ENCODE peak calls at places on chromosomes 5 and 9, in four cellular contexts. One of them, this sample, is unnamed.

GRCh38 chr9:120888626-120889025 is 11.6 kb upstream of the PHF19 start:
- DNase-seq in psoas muscle: no peak
- DNase-seq in iris pigment epithelial cell: no peak
- DNase-seq in GM10248: no peak
- DNase-seq in this sample: no peak

GRCh38 chr5:133944263-133945230 is 23.9 kb downstream of the C5orf15 start:
- DNase-seq in psoas muscle: no peak
- DNase-seq in iris pigment epithelial cell: peak
- DNase-seq in GM10248: peak
- DNase-seq in this sample: peak

GRCh38 chr5:173618927-173619519 is 2.6 kb upstream of the BOD1 start:
- DNase-seq in psoas muscle: no peak
- DNase-seq in iris pigment epithelial cell: peak
- DNase-seq in GM10248: peak
- DNase-seq in this sample: peak

GRCh38 chr9:99393993-99394392 is 171.9 kb downstream of the SEC61B start:
- DNase-seq in psoas muscle: no peak
- DNase-seq in iris pigment epithelial cell: no peak
- DNase-seq in GM10248: no peak
- DNase-seq in this sample: no peak

GRCh38 chr5:150317048-150318003 is 14.6 kb upstream of the ARSI start:
- DNase-seq in psoas muscle: peak
- DNase-seq in iris pigment epithelial cell: peak
- DNase-seq in GM10248: no peak
- DNase-seq in this sample: no peak

GRCh38 chr5:61969347-61969746 is 336.7 kb upstream of the KIF2A start:
- DNase-seq in psoas muscle: no peak
- DNase-seq in iris pigment epithelial cell: no peak
- DNase-seq in GM10248: no peak
- DNase-seq in this sample: no peak

GRCh38 chr9:133137451-133138231 is 16.6 kb upstream of the RALGDS start:
- DNase-seq in psoas muscle: peak
- DNase-seq in iris pigment epithelial cell: no peak
- DNase-seq in GM10248: no peak
- DNase-seq in this sample: no peak

GRCh38 chr5:58886315-58887207 is 303.7 kb downstream of the RAB3C start:
- DNase-seq in psoas muscle: peak
- DNase-seq in iris pigment epithelial cell: peak
- DNase-seq in GM10248: peak
- DNase-seq in this sample: peak

GRCh38 chr5:32096891-32097592 is 77.1 kb downstream of the GOLPH3 start:
- DNase-seq in psoas muscle: no peak
- DNase-seq in iris pigment epithelial cell: no peak
- DNase-seq in GM10248: no peak
- DNase-seq in this sample: no peak

GRCh38 chr5:96427823-96428222 is 5.2 kb downstream of the PCSK1 start:
- DNase-seq in psoas muscle: no peak
- DNase-seq in iris pigment epithelial cell: peak
- DNase-seq in GM10248: no peak
- DNase-seq in this sample: no peak

GRCh38 chr5:134086943-134087305 is 27.6 kb upstream of the TCF7 start:
- DNase-seq in psoas muscle: no peak
- DNase-seq in iris pigment epithelial cell: no peak
- DNase-seq in GM10248: no peak
- DNase-seq in this sample: no peak

GRCh38 chr9:123344273-123345096 is 11.5 kb upstream of the CRB2 start:
- DNase-seq in psoas muscle: no peak
- DNase-seq in iris pigment epithelial cell: no peak
- DNase-seq in GM10248: no peak
- DNase-seq in this sample: no peak

GRCh38 chr5:31596354-31596753 is 42.6 kb upstream of the PDZD2 start:
- DNase-seq in psoas muscle: no peak
- DNase-seq in iris pigment epithelial cell: no peak
- DNase-seq in GM10248: no peak
- DNase-seq in this sample: no peak

GRCh38 chr5:7396169-7397004 is 449 bp downstream of the ADCY2 start:
- DNase-seq in psoas muscle: no peak
- DNase-seq in iris pigment epithelial cell: peak
- DNase-seq in GM10248: no peak
- DNase-seq in this sample: peak

GRCh38 chr5:14628346-14628745 is 36.2 kb upstream of the OTULIN start:
- DNase-seq in psoas muscle: peak
- DNase-seq in iris pigment epithelial cell: peak
- DNase-seq in GM10248: peak
- DNase-seq in this sample: peak

GRCh38 chr5:154646841-154647759 is 108.1 kb upstream of the LARP1 start:
- DNase-seq in psoas muscle: peak
- DNase-seq in iris pigment epithelial cell: peak
- DNase-seq in GM10248: peak
- DNase-seq in this sample: no peak

GRCh38 chr5:31585519-31586270 is 53.2 kb upstream of the PDZD2 start:
- DNase-seq in psoas muscle: no peak
- DNase-seq in iris pigment epithelial cell: peak
- DNase-seq in GM10248: no peak
- DNase-seq in this sample: no peak

GRCh38 chr5:171201285-171201684 is 107.8 kb upstream of the TLX3 start:
- DNase-seq in psoas muscle: no peak
- DNase-seq in iris pigment epithelial cell: no peak
- DNase-seq in GM10248: no peak
- DNase-seq in this sample: no peak

GRCh38 chr5:144187699-144188294 is 17.1 kb downstream of the KCTD16 start:
- DNase-seq in psoas muscle: peak
- DNase-seq in iris pigment epithelial cell: peak
- DNase-seq in GM10248: peak
- DNase-seq in this sample: peak

GRCh38 chr9:90442738-90443137 is 199.9 kb downstream of the DIRAS2 start:
- DNase-seq in psoas muscle: no peak
- DNase-seq in iris pigment epithelial cell: no peak
- DNase-seq in GM10248: no peak
- DNase-seq in this sample: no peak

GRCh38 chr5:91293131-91293530 is 90.0 kb downstream of the ARRDC3 start:
- DNase-seq in psoas muscle: no peak
- DNase-seq in iris pigment epithelial cell: peak
- DNase-seq in GM10248: no peak
- DNase-seq in this sample: peak

GRCh38 chr5:145715412-145715811 is 119.7 kb downstream of the PRELID2 start:
- DNase-seq in psoas muscle: no peak
- DNase-seq in iris pigment epithelial cell: no peak
- DNase-seq in GM10248: no peak
- DNase-seq in this sample: no peak

GRCh38 chr5:74017112-74017511 is 391.1 kb downstream of the ARHGEF28 start:
- DNase-seq in psoas muscle: no peak
- DNase-seq in iris pigment epithelial cell: peak
- DNase-seq in GM10248: no peak
- DNase-seq in this sample: no peak

GRCh38 chr5:145587308-145588071 is 247.7 kb downstream of the PRELID2 start:
- DNase-seq in psoas muscle: no peak
- DNase-seq in iris pigment epithelial cell: peak
- DNase-seq in GM10248: no peak
- DNase-seq in this sample: no peak

GRCh38 chr5:112752335-112752734 is 14.7 kb downstream of the APC start:
- DNase-seq in psoas muscle: no peak
- DNase-seq in iris pigment epithelial cell: no peak
- DNase-seq in GM10248: no peak
- DNase-seq in this sample: no peak

GRCh38 chr5:177483994-177484901 is 10.8 kb upstream of the DBN1 start:
- DNase-seq in psoas muscle: no peak
- DNase-seq in iris pigment epithelial cell: no peak
- DNase-seq in GM10248: no peak
- DNase-seq in this sample: no peak

GRCh38 chr5:180915924-180916323 is 17.0 kb downstream of the BTNL8 start:
- DNase-seq in psoas muscle: no peak
- DNase-seq in iris pigment epithelial cell: no peak
- DNase-seq in GM10248: no peak
- DNase-seq in this sample: no peak

GRCh38 chr5:43523662-43524072 is 8.7 kb upstream of the C5orf34 start:
- DNase-seq in psoas muscle: no peak
- DNase-seq in iris pigment epithelial cell: peak
- DNase-seq in GM10248: no peak
- DNase-seq in this sample: no peak

GRCh38 chr9:16321461-16322119 is 548.9 kb downstream of the BNC2 start:
- DNase-seq in psoas muscle: peak
- DNase-seq in iris pigment epithelial cell: peak
- DNase-seq in GM10248: no peak
- DNase-seq in this sample: no peak

GRCh38 chr9:21974230-21974541 is 20.0 kb downstream of the CDKN2A start:
- DNase-seq in psoas muscle: no peak
- DNase-seq in iris pigment epithelial cell: no peak
- DNase-seq in GM10248: no peak
- DNase-seq in this sample: no peak

GRCh38 chr9:132782106-132782505 is 96.0 kb downstream of the AK8 start:
- DNase-seq in psoas muscle: no peak
- DNase-seq in iris pigment epithelial cell: no peak
- DNase-seq in GM10248: no peak
- DNase-seq in this sample: no peak

GRCh38 chr9:16501726-16502125 is 368.7 kb downstream of the BNC2 start:
- DNase-seq in psoas muscle: no peak
- DNase-seq in iris pigment epithelial cell: no peak
- DNase-seq in GM10248: no peak
- DNase-seq in this sample: no peak

GRCh38 chr9:114134827-114135396 is 20.4 kb upstream of the COL27A1 start:
- DNase-seq in psoas muscle: no peak
- DNase-seq in iris pigment epithelial cell: no peak
- DNase-seq in GM10248: no peak
- DNase-seq in this sample: no peak

GRCh38 chr9:138033950-138034349 is 156.4 kb downstream of the CACNA1B start:
- DNase-seq in psoas muscle: no peak
- DNase-seq in iris pigment epithelial cell: no peak
- DNase-seq in GM10248: no peak
- DNase-seq in this sample: no peak

GRCh38 chr5:120476063-120476462 is 12.0 kb downstream of the PRR16 start:
- DNase-seq in psoas muscle: no peak
- DNase-seq in iris pigment epithelial cell: no peak
- DNase-seq in GM10248: no peak
- DNase-seq in this sample: no peak

GRCh38 chr5:22329683-22330082 is 523.5 kb downstream of the CDH12 start:
- DNase-seq in psoas muscle: no peak
- DNase-seq in iris pigment epithelial cell: no peak
- DNase-seq in GM10248: no peak
- DNase-seq in this sample: no peak

GRCh38 chr5:178293400-178293799 is 60.8 kb upstream of the PHYKPL start:
- DNase-seq in psoas muscle: peak
- DNase-seq in iris pigment epithelial cell: no peak
- DNase-seq in GM10248: no peak
- DNase-seq in this sample: no peak